ENCODE peak calls at places on chromosome 22, in four cellular contexts. One of them, this sample, is unnamed.

GRCh38 chr22:49052023-49052538 is 775.6 kb downstream of the BRD1 start:
- DNase-seq in K562: peak
- DNase-seq in WTC11: no peak
- DNase-seq in HepG2: no peak
- DNase-seq in this sample: no peak

GRCh38 chr22:22897036-22897435 is 9.4 kb downstream of the IGLL5 start:
- DNase-seq in WTC11: no peak
- DNase-seq in K562: peak
- DNase-seq in HepG2: no peak
- DNase-seq in this sample: no peak

GRCh38 chr22:50341977-50342650 is 1.0 kb upstream of the PPP6R2 start:
- DNase-seq in HepG2: peak
- DNase-seq in K562: peak
- DNase-seq in WTC11: peak
- DNase-seq in this sample: peak

GRCh38 chr22:39233736-39234120 is 11.1 kb downstream of the PDGFB start:
- DNase-seq in HepG2: no peak
- DNase-seq in WTC11: no peak
- DNase-seq in K562: no peak
- DNase-seq in this sample: no peak

GRCh38 chr22:25745341-25746011 is 3.5 kb downstream of the MYO18B start:
- DNase-seq in HepG2: no peak
- DNase-seq in WTC11: no peak
- DNase-seq in K562: no peak
- DNase-seq in this sample: no peak

GRCh38 chr22:41768420-41768819 is 32.1 kb upstream of the CCDC134 start:
- DNase-seq in K562: no peak
- DNase-seq in HepG2: no peak
- DNase-seq in WTC11: no peak
- DNase-seq in this sample: no peak

GRCh38 chr22:35206889-35207288 is 50.4 kb upstream of the HMGXB4 start:
- DNase-seq in WTC11: no peak
- DNase-seq in HepG2: no peak
- DNase-seq in K562: no peak
- DNase-seq in this sample: no peak

GRCh38 chr22:31626427-31627150 is 35.4 kb downstream of the PISD start:
- DNase-seq in K562: peak
- DNase-seq in HepG2: peak
- DNase-seq in WTC11: no peak
- DNase-seq in this sample: no peak

GRCh38 chr22:25057013-25057881 is 104.7 kb downstream of the KIAA1671 start:
- DNase-seq in WTC11: peak
- DNase-seq in K562: peak
- DNase-seq in HepG2: peak
- DNase-seq in this sample: peak

GRCh38 chr22:50723991-50724390 is 14.0 kb upstream of the ACR start:
- DNase-seq in HepG2: no peak
- DNase-seq in WTC11: no peak
- DNase-seq in K562: no peak
- DNase-seq in this sample: no peak

GRCh38 chr22:27397948-27398330 is 403.6 kb downstream of the MN1 start:
- DNase-seq in HepG2: no peak
- DNase-seq in WTC11: no peak
- DNase-seq in K562: no peak
- DNase-seq in this sample: no peak

GRCh38 chr22:23893446-23893956 is 682 bp upstream of the MIF start:
- DNase-seq in HepG2: no peak
- DNase-seq in WTC11: no peak
- DNase-seq in K562: peak
- DNase-seq in this sample: no peak

GRCh38 chr22:25942989-25943411 is 201.0 kb downstream of the MYO18B start:
- DNase-seq in WTC11: peak
- DNase-seq in HepG2: no peak
- DNase-seq in K562: no peak
- DNase-seq in this sample: no peak

GRCh38 chr22:25153961-25154685 is 45.5 kb upstream of the CRYBB3 start:
- DNase-seq in WTC11: no peak
- DNase-seq in HepG2: peak
- DNase-seq in K562: no peak
- DNase-seq in this sample: no peak

GRCh38 chr22:37647928-37648327 is 8.5 kb downstream of the SH3BP1 start:
- DNase-seq in HepG2: no peak
- DNase-seq in WTC11: no peak
- DNase-seq in K562: no peak
- DNase-seq in this sample: no peak
- TF ChIP-seq ELF4 in HepG2: no peak
- TF ChIP-seq ELF4 in WTC11: no peak
- TF ChIP-seq ELF4 in K562: no peak
- TF ChIP-seq ELF4 in this sample: no peak

GRCh38 chr22:46863794-46864193 is 101.3 kb downstream of the TBC1D22A start:
- DNase-seq in WTC11: no peak
- DNase-seq in K562: no peak
- DNase-seq in HepG2: peak
- DNase-seq in this sample: no peak

GRCh38 chr22:46861468-46861867 is 99.0 kb downstream of the TBC1D22A start:
- DNase-seq in WTC11: no peak
- DNase-seq in K562: no peak
- DNase-seq in HepG2: no peak
- DNase-seq in this sample: no peak

GRCh38 chr22:46862418-46863324 is 100.2 kb downstream of the TBC1D22A start:
- DNase-seq in WTC11: no peak
- DNase-seq in HepG2: no peak
- DNase-seq in K562: no peak
- DNase-seq in this sample: no peak

GRCh38 chr22:46860562-46860961 is 98.1 kb downstream of the TBC1D22A start:
- DNase-seq in K562: no peak
- DNase-seq in WTC11: no peak
- DNase-seq in HepG2: no peak
- DNase-seq in this sample: no peak

GRCh38 chr22:46861968-46862367 is 99.5 kb downstream of the TBC1D22A start:
- DNase-seq in HepG2: no peak
- DNase-seq in WTC11: no peak
- DNase-seq in K562: no peak
- DNase-seq in this sample: no peak
- TF ChIP-seq ELF4 in HepG2: no peak
- TF ChIP-seq ELF4 in WTC11: no peak
- TF ChIP-seq ELF4 in K562: no peak
- TF ChIP-seq ELF4 in this sample: no peak

DNA sequence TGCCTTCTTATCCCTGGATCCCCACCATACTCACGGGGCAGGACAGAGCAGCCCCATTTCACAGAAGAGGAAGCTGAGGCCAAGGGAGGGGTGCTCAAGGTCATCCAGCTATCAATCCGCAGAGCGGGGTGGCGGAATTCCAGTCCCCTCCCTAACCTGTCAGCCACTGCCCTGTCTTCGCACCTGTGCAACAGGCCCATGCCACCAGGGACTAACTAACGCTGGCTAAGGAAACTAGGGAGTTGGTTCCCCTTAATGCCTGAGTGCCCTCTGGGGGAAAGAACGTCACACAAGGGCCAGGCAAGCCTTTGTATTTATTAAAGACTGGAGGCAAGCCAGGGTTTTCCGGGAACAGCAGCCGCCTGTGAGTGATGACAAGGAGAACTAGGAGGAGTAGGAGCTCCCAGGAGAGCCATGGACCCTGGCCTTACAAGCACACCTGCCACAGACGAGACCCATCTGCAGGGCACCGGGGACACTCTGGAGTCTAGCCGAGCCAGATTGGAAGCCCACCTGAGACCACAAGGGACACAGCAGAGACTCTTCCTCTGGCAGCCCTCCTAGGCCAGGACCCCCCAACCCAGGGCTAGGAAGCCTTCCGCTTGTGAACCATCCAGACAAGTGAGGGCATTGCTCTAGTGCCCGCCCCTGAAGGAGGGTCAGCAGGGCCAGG is 64.4 kb downstream of the MYH9 start:
- DNase-seq in K562: no peak
- DNase-seq in HepG2: no peak
- DNase-seq in WTC11: no peak
- DNase-seq in this sample: no peak
- TF ChIP-seq ELF4 in K562: no peak
- TF ChIP-seq ELF4 in HepG2: no peak
- TF ChIP-seq ELF4 in WTC11: no peak
- TF ChIP-seq ELF4 in this sample: no peak

DNA sequence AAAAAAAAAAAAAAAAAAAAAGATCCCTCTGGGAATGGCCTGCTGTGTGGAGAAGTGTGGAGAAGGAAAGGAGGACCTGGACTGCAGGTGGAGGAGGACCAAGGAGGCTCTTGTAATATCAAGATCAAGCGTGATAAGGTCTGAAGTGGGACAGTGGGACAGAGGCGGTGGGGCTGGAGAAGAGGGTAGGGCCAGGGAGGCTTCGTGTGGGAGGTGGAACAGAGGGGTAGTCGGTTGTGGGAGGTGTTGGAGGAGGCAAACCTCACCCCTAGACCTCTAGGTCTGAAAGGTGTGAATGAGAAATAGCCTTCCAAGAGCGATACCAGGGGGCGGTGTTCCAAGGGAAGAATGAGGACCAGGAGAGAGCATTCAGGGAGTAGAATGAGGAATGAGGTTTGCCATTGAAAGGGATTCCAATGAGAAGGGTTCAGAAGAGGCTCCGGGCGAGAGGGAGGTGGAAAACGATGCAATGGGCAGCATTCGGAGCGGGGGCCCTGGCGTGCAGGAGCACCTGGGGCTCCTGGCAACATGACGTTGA is 44.2 kb downstream of the MCHR1 start:
- DNase-seq in K562: no peak
- DNase-seq in HepG2: no peak
- DNase-seq in WTC11: peak
- DNase-seq in this sample: no peak
- TF ChIP-seq ELF4 in K562: no peak
- TF ChIP-seq ELF4 in HepG2: no peak
- TF ChIP-seq ELF4 in WTC11: no peak
- TF ChIP-seq ELF4 in this sample: no peak

This sample was measured in HEK293T.